ENCODE peak calls at places on chromosomes 3 and 15, in four cellular contexts. F is GM23248, P is hepatocyte, D is GM23338. G is an unnamed sample. For H3K4me1, the result is how much of the 10 kb centered on the place peaks cover.

GRCh38 chr3:66486187-66486586 is 14.6 kb downstream of the LRIG1 start:
- DNase-seq in D (no peak), P (no peak), F (no peak), G (no peak)

GRCh38 chr15:70526221-70526973 is 237.0 kb downstream of the UACA start:
- DNase-seq in P (peak), F (peak), D (no peak), G (peak)

GRCh38 chr15:69730281-69731235 is 277.9 kb downstream of the RPLP1 start:
- DNase-seq in D (no peak), F (no peak), P (no peak), G (no peak)

GRCh38 chr3:150022406-150023238 is 51.9 kb upstream of the PFN2 start:
- DNase-seq in P (peak), D (no peak), F (peak), G (peak)

GRCh38 chr15:34818531-34818930 is 23.2 kb upstream of the ACTC1 start:
- DNase-seq in F (peak), D (no peak), P (no peak), G (no peak)

GRCh38 chr15:33298631-33299030 is 12.1 kb upstream of the RYR3 start:
- DNase-seq in P (no peak), F (no peak), D (no peak), G (no peak)

GRCh38 chr3:129441782-129442181 is 1.8 kb downstream of the IFT122 start:
- DNase-seq in F (peak), P (no peak), D (no peak), G (no peak)

GRCh38 chr15:44153352-44153751 is 41.7 kb downstream of the FRMD5 start:
- DNase-seq in P (no peak), D (no peak), F (no peak), G (no peak)

GRCh38 chr15:81196576-81197254 is at the start of gene IL16:
- DNase-seq in D (no peak), F (no peak), P (no peak), G (no peak)

GRCh38 chr3:15903164-15903563 is 105.4 kb upstream of the ANKRD28 start:
- DNase-seq in D (no peak), F (peak), P (no peak), G (no peak)

GRCh38 chr3:153172796-153173757 is 11.1 kb downstream of the RAP2B start:
- DNase-seq in D (no peak), F (no peak), P (peak), G (no peak)

GRCh38 chr3:195416795-195417194 is 26.0 kb downstream of the ACAP2 start:
- DNase-seq in D (no peak), F (no peak), P (no peak), G (no peak)

GRCh38 chr3:38122712-38123290 is 14.1 kb downstream of the ACAA1 start:
- DNase-seq in D (no peak), F (no peak), P (no peak), G (no peak)

GRCh38 chr15:91435108-91435507 is 335.1 kb downstream of the SV2B start:
- DNase-seq in D (no peak), P (no peak), F (no peak), G (no peak)

GRCh38 chr3:33173672-33174071 is 44.9 kb downstream of the SUSD5 start:
- DNase-seq in D (no peak), F (no peak), P (no peak), G (no peak)

GRCh38 chr3:140198242-140198641 is 263.3 kb downstream of the CLSTN2 start:
- DNase-seq in F (no peak), P (no peak), D (no peak), G (no peak)

GRCh38 chr3:163939926-163940325 is 1138.4 kb downstream of the SI start:
- DNase-seq in D (peak), P (no peak), F (no peak), G (no peak)

GRCh38 chr3:175121225-175121624 is 262.1 kb downstream of the NAALADL2 start:
- DNase-seq in D (peak), F (no peak), P (peak), G (no peak)

GRCh38 chr15:24763891-24764290 is 88.3 kb downstream of the NPAP1 start:
- DNase-seq in D (no peak), P (no peak), F (no peak), G (no peak)

GRCh38 chr3:60610441-60611112 is 640.7 kb downstream of the FHIT start:
- DNase-seq in F (peak), P (peak), D (no peak), G (no peak)

GRCh38 chr3:32423956-32424558 is 32.4 kb downstream of the CMTM7 start:
- DNase-seq in F (no peak), P (no peak), D (no peak), G (peak)

GRCh38 chr3:123758081-123758564 is 126.0 kb downstream of the MYLK start:
- DNase-seq in F (peak), D (no peak), P (no peak), G (no peak)

GRCh38 chr3:100088735-100089368 is 25.4 kb downstream of the FILIP1L start:
- DNase-seq in P (no peak), D (peak), F (no peak), G (no peak)

GRCh38 chr3:20041197-20041780 is 1.0 kb downstream of the KAT2B start:
- DNase-seq in P (peak), F (peak), D (peak), G (peak)

GRCh38 chr15:24886538-24886937 is 68.2 kb upstream of the SNRPN start:
- DNase-seq in F (no peak), P (no peak), D (no peak), G (no peak)

GRCh38 chr3:48273594-48274211 is 32.8 kb downstream of the ZNF589 start:
- DNase-seq in F (peak), P (peak), D (peak), G (peak)

GRCh38 chr3:13788522-13789424 is 91.1 kb downstream of the WNT7A start:
- DNase-seq in D (no peak), F (peak), P (no peak), G (no peak)

GRCh38 chr15:72566973-72567372 is 87.5 kb upstream of the GOLGA6B start:
- DNase-seq in P (no peak), F (no peak), D (no peak), G (no peak)

GRCh38 chr3:188796122-188796631 is 375.6 kb upstream of the TPRG1 start:
- DNase-seq in P (peak), D (no peak), F (peak), G (peak)

GRCh38 chr3:52053307-52054304 is 2.8 kb downstream of the DUSP7 start:
- DNase-seq in F (peak), D (no peak), P (no peak), G (peak)

GRCh38 chr3:69930564-69930963 is 69.0 kb upstream of the SAMMSON start:
- DNase-seq in D (no peak), F (no peak), P (no peak), G (no peak)

GRCh38 chr15:64893481-64894394 is 18.0 kb upstream of the ANKDD1A start:
- DNase-seq in F (peak), D (peak), P (peak), G (peak)

GRCh38 chr15:64897345-64897985 is 14.2 kb upstream of the ANKDD1A start:
- DNase-seq in D (no peak), F (peak), P (peak), G (no peak)

GRCh38 chr15:64894395-64895056 is 17.2 kb upstream of the ANKDD1A start:
- DNase-seq in F (no peak), P (peak), D (peak), G (peak)

GRCh38 chr15:64896371-64897069 is 15.2 kb upstream of the ANKDD1A start:
- DNase-seq in D (no peak), F (no peak), P (no peak), G (no peak)

DNA sequence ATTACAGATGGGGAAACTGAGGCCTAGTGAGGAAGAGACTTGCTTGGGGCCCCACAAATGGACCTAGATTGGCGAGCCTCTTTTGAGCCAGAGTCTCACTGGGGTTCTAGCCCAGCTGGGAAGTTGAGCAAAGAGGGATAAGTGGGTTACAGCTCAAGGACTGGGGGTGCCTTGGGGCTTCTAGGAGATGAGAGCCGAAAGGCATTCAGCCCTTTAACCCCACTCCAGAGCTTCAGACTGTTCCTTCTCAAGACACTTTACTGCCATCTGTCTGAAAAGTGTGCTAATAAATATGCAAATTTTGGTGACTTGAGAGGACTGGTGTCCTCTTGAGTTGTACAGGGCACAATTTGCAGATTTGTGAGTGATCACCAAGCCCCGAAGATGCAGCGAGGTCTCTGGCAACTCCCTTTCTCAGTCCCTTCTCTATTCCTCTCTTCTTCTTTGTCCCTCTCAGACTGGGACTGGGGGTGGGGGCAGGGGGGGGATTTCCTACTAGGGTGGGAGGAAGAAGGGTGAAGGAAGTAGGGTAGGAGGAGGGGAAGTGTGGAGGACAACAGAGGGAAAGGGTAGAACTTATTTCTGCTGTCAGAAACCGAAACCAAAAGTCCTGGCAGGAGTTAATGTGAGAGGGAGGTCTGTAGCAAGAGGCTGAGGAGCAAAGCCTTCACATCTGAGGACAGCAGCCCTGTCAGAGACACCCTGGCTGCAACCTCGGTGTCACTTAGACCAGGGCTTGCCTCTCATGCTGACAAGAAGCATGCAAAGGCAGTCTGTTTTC is 16.2 kb upstream of the ANKDD1A start:
- DNase-seq in F (peak), D (no peak), P (no peak), G (peak)
- TF ChIP-seq EZH2phosphoT487 in F (no peak), D (no peak), P (no peak), G (no peak)

DNA sequence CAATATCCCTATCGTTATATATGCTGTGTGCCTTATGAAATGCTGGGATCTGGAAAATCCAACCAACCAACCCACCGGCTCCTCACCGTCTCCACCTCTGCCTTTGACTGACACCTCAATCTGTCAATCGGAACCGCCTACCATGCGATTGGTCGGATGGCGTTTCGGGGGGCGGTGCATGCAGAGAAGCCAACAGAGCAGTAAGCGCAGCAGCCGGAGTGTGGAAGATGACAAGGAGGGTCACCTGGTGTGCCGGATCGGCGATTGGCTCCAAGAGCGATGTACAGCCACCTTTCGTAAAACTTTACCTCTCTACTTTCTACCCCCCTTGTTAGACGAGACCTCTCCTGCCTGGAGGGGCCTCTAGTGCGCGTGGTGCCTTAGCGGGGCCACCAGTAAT is 6.3 kb downstream of the CLK3 start:
- DNase-seq in P (no peak), F (no peak), D (peak), G (no peak)
- H3K4me1 ChIP-seq in P (under half), F (under half), D (under half), G (under half)

GRCh38 chr3:197523551-197523950 is 32.2 kb downstream of the BDH1 start:
- DNase-seq in P (no peak), D (no peak), F (no peak), G (no peak)

GRCh38 chr3:197522881-197523342 is 32.9 kb downstream of the BDH1 start:
- DNase-seq in F (peak), D (no peak), P (no peak), G (no peak)

GRCh38 chr3:197521277-197522182 is 34.2 kb downstream of the BDH1 start:
- DNase-seq in F (no peak), D (no peak), P (no peak), G (no peak)

GRCh38 chr3:197520311-197521276 is 35.2 kb downstream of the BDH1 start:
- DNase-seq in D (peak), F (no peak), P (peak), G (no peak)

GRCh38 chr3:197522183-197522715 is 33.5 kb downstream of the BDH1 start:
- DNase-seq in F (no peak), P (no peak), D (no peak), G (no peak)
- TF ChIP-seq EZH2phosphoT487 in F (no peak), P (no peak), D (no peak), G (no peak)

DNA sequence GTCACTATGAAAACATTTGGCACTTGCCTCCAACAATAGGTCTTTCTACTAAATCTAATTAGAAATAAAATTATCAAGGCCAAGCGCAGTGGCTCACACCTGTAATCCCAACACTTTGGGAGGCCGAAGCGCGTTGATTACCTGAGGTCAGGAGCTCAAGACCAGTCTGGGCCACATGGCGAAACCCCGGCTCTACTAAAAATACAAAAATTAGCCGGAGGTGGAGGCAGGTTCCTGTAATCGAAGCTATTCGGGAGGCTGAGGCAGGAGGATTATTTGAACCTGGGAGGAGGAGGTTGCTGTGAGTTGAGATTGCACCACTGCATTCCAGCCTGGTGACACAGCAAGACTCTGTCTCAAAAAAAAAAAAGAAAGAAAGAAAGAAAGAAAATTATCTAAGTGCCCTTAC is 1.6 kb upstream of the PLD1 start:
- DNase-seq in D (no peak), F (peak), P (peak), G (no peak)
- H3K4me1 ChIP-seq in D (under half), F (under half), P (under half), G (under half)

GRCh38 chr3:137746808-137747207 is 17.3 kb upstream of the SOX14 start:
- DNase-seq in P (no peak), D (peak), F (no peak), G (no peak)
- TF ChIP-seq EZH2phosphoT487 in P (no peak), D (no peak), F (no peak), G (no peak)

DNA sequence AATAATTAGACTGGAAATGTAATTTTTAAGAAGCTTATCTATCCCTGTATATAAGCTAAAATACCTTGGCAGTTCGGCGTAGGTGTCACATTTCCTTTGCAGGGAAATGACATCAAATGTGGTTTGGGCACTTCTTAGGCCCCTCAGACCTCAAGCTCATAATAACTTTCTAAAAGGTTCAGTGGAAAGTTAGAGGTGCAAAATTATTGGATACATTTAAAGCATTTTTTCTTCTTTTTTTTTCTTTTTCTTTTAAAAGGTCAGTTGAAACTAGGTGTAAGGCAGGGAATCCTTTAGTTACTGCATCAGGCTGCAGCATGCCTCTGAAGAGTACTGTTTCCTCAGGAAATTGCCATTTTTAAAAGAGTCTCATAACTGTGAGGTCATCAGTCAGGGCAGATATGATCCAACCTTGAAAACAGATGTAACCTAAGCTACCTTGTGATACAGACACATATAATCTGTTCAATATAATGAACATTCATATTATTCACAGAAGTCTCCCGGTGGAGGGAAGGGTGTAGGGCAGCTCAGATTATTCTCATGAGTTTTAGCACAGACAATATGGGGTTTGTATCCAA is 4.8 kb downstream of the SACM1L start:
- DNase-seq in D (no peak), P (no peak), F (peak), G (peak)
- H3K4me1 ChIP-seq in D (half or more), P (under half), F (under half), G (under half)

DNA sequence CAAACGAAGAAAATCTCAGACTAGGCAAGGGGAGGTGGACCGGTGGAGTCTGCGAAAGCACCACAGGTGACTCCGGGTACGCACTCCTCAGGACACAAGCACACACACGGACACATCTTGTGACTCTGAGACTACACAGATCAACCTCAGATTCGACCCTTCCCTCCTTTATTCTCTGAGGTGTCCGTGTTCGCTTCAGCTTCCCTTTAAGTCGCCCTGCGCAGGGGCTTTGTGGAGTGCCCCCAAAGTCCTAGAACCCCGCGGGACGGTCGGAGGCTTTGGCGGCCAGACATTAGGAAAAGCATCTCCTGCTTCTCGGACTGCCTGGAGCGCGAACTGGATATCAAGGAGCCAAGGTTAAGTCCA is 805 bp downstream of the DGKG start:
- DNase-seq in D (peak), P (no peak), F (no peak), G (no peak)
- TF ChIP-seq EZH2phosphoT487 in D (no peak), P (no peak), F (no peak), G (no peak)

GRCh38 chr3:120763601-120764000 is 21.1 kb downstream of the GTF2E1 start:
- DNase-seq in F (no peak), D (no peak), P (no peak), G (no peak)

GRCh38 chr3:120764206-120764605 is 21.7 kb downstream of the GTF2E1 start:
- DNase-seq in F (no peak), P (no peak), D (no peak), G (no peak)

GRCh38 chr3:120767106-120767505 is 24.6 kb downstream of the GTF2E1 start:
- DNase-seq in D (no peak), F (no peak), P (peak), G (no peak)

GRCh38 chr3:120765830-120766511 is 23.4 kb downstream of the GTF2E1 start:
- DNase-seq in P (no peak), F (no peak), D (no peak), G (no peak)

GRCh38 chr3:120766576-120766975 is 24.0 kb downstream of the GTF2E1 start:
- DNase-seq in D (no peak), P (no peak), F (no peak), G (no peak)
- H3K4me1 ChIP-seq in D (under half), P (under half), F (under half), G (under half)

GRCh38 chr15:74283366-74283765 is 47.2 kb downstream of the CCDC33 start:
- DNase-seq in F (no peak), D (no peak), P (no peak), G (no peak)
- TF ChIP-seq EZH2phosphoT487 in F (no peak), D (no peak), P (no peak), G (no peak)